ENCODE peak calls at places on chromosomes 13 and 19, in four cellular contexts. R is neural progenitor cell, D is C1 segment of cervical spinal cord, L is GM03348. F is an unnamed sample.

GRCh38 chr13:105353654-105354053 is 1181.8 kb downstream of the EFNB2 start:
- DNase-seq in L (no peak), R (no peak), D (no peak), F (no peak)

GRCh38 chr19:34350161-34350561 is 14.8 kb upstream of the GPI start:
- DNase-seq in L (peak; percentile 40), D (no peak), R (no peak), F (no peak)

GRCh38 chr19:3285647-3286176 is 61.3 kb downstream of the CELF5 start:
- DNase-seq in L (peak; percentile 69), R (no peak), D (no peak), F (no peak)

GRCh38 chr19:46471116-46471733 is at the start of gene PNMA8A:
- DNase-seq in D (peak; percentile 67), R (peak; percentile 97), L (peak; percentile 89), F (no peak)

GRCh38 chr13:60453490-60453889 is 56.5 kb downstream of the TDRD3 start:
- DNase-seq in D (no peak), L (peak; percentile 3), R (peak; percentile 19), F (no peak)

GRCh38 chr13:99961634-99962033 is 9.9 kb downstream of the ZIC5 start:
- DNase-seq in D (no peak), L (no peak), R (no peak), F (no peak)

GRCh38 chr13:24038846-24039330 is 121.6 kb upstream of the SPATA13 start:
- DNase-seq in L (peak; percentile 59), R (no peak), D (peak; percentile 71), F (no peak)

GRCh38 chr19:30086916-30087315 is 144.9 kb downstream of the URI1 start:
- DNase-seq in L (no peak), D (no peak), R (no peak), F (no peak)

GRCh38 chr19:43799502-43800142 is 2.6 kb downstream of the LYPD5 start:
- DNase-seq in D (no peak), R (no peak), L (no peak), F (no peak)

GRCh38 chr13:35489050-35489449 is 12.6 kb upstream of the MAB21L1 start:
- DNase-seq in R (no peak), D (no peak), L (no peak), F (no peak)

GRCh38 chr13:30576528-30576927 is 41.2 kb upstream of the USPL1 start:
- DNase-seq in L (no peak), D (no peak), R (no peak), F (no peak)

GRCh38 chr13:85436029-85436428 is 363.2 kb downstream of the SLITRK6 start:
- DNase-seq in D (no peak), L (no peak), R (no peak), F (no peak)

GRCh38 chr13:35646061-35646774 is 169.7 kb upstream of the MAB21L1 start:
- DNase-seq in D (no peak), L (no peak), R (no peak), F (no peak)

GRCh38 chr19:32649751-32650150 is 25.2 kb downstream of the ANKRD27 start:
- DNase-seq in D (no peak), R (no peak), L (no peak), F (no peak)

GRCh38 chr19:33289261-33289660 is 13.1 kb downstream of the CEBPA start:
- DNase-seq in L (no peak), D (no peak), R (no peak), F (no peak)

GRCh38 chr19:51293571-51294210 is 17.8 kb upstream of the IGLON5 start:
- DNase-seq in D (no peak), R (no peak), L (no peak), F (no peak)

GRCh38 chr13:78712866-78713265 is 53.9 kb upstream of the OBI1 start:
- DNase-seq in D (no peak), L (no peak), R (no peak), F (no peak)

GRCh38 chr13:45305079-45305478 is 35.9 kb downstream of the TPT1 start:
- DNase-seq in D (no peak), R (no peak), L (no peak), F (no peak)

GRCh38 chr13:51959773-51960172 is 51.5 kb downstream of the ATP7B start:
- DNase-seq in R (no peak), D (no peak), L (no peak), F (no peak)

GRCh38 chr19:41316306-41316920 is 6.4 kb downstream of the CCDC97 start:
- DNase-seq in D (no peak), R (no peak), L (no peak), F (no peak)

GRCh38 chr13:91745962-91746361 is 347.5 kb downstream of the GPC5 start:
- DNase-seq in L (no peak), R (no peak), D (no peak), F (no peak)

GRCh38 chr13:81017525-81018152 is 676.7 kb upstream of the SPRY2 start:
- DNase-seq in R (peak; percentile 70), L (peak; percentile 56), D (no peak), F (peak; percentile 1)

GRCh38 chr13:42925626-42926025 is 66.4 kb downstream of the EPSTI1 start:
- DNase-seq in R (no peak), D (no peak), L (no peak), F (no peak)

GRCh38 chr13:41546372-41547252 is 89.3 kb downstream of the RGCC start:
- DNase-seq in L (peak; percentile 88), R (no peak), D (no peak), F (peak; percentile 20)

GRCh38 chr13:29956771-29957170 is 106.4 kb upstream of the UBL3 start:
- DNase-seq in R (no peak), D (no peak), L (no peak), F (no peak)

GRCh38 chr19:13502231-13502630 is 4.0 kb downstream of the CACNA1A start:
- DNase-seq in L (no peak), D (no peak), R (no peak), F (no peak)

GRCh38 chr19:3823345-3823704 is 37.1 kb upstream of the MATK start:
- DNase-seq in R (no peak), D (no peak), L (no peak), F (no peak)

GRCh38 chr13:32023698-32024097 is 7.9 kb upstream of the FRY start:
- DNase-seq in L (no peak), D (no peak), R (no peak), F (no peak)

GRCh38 chr19:38017504-38018150 is 110.6 kb downstream of the SIPA1L3 start:
- DNase-seq in L (no peak), D (no peak), R (no peak), F (no peak)

GRCh38 chr19:29779921-29780320 is 31.9 kb upstream of the CCNE1 start:
- DNase-seq in D (no peak), L (no peak), R (peak; percentile 28), F (no peak)

GRCh38 chr19:5170329-5170745 is 170.3 kb downstream of the PTPRS start:
- DNase-seq in R (no peak), D (no peak), L (peak; percentile 3), F (no peak)

GRCh38 chr19:3788991-3789778 is 3.0 kb upstream of the MATK start:
- DNase-seq in L (no peak), R (no peak), D (no peak), F (no peak)

GRCh38 chr19:57389194-57389729 is 392 bp upstream of the ZNF548 start:
- DNase-seq in L (no peak), D (no peak), R (no peak), F (no peak)

GRCh38 chr13:28047784-28048388 is 52.5 kb downstream of the FLT3 start:
- DNase-seq in D (no peak), R (no peak), L (peak; percentile 9), F (no peak)

GRCh38 chr13:113776231-113777125 is 17.5 kb downstream of the TMEM255B start:
- DNase-seq in R (no peak), D (no peak), L (no peak), F (no peak)

GRCh38 chr19:966481-967088 is 17.6 kb upstream of the WDR18 start:
- DNase-seq in L (no peak), D (no peak), R (no peak), F (no peak)